ENCODE peak calls at places on chromosomes 4 and X, in five cellular contexts. D is NCI-H82; S is C1 segment of cervical spinal cord; V is amniotic stem cell; C is CD8-positive, alpha-beta memory T cell. G is an unnamed sample.
A peak's percentile ranks its signal among the peaks of the same experiment; 100 is the strongest.

GRCh38 chr4:163949976-163950601 is 455.6 kb downstream of the TMA16 start:
- DNase-seq in D (no peak), S (no peak), V (no peak), C (no peak), G (no peak)

GRCh38 chr4:185928761-185929455 is 116.9 kb upstream of the SORBS2 start:
- DNase-seq in D (no peak), S (no peak), V (no peak), C (no peak), G (no peak)

GRCh38 chr4:83378426-83378825 is 43.8 kb upstream of the HPSE start:
- DNase-seq in D (no peak), S (no peak), V (no peak), C (no peak), G (no peak)

GRCh38 chr4:111510535-111510934 is 634.7 kb upstream of the FAM241A start:
- DNase-seq in D (no peak), S (no peak), V (no peak), C (no peak), G (no peak)

GRCh38 chr4:59247032-59247431 is 1953.1 kb upstream of the ADGRL3 start:
- DNase-seq in D (peak; percentile 12), S (no peak), V (no peak), C (no peak), G (no peak)

GRCh38 chrX:136059350-136059749 is 74.1 kb downstream of the SLC9A6 start:
- DNase-seq in D (no peak), S (no peak), V (no peak), C (no peak), G (no peak)

GRCh38 chrX:133249659-133250058 is 31.5 kb upstream of the TFDP3 start:
- DNase-seq in D (peak; percentile 4), S (no peak), V (no peak), C (no peak), G (no peak)

GRCh38 chrX:32842053-32842452 is 369.3 kb downstream of the DMD start:
- DNase-seq in D (no peak), S (no peak), V (no peak), C (no peak), G (no peak)

GRCh38 chrX:65644621-65645287 is 22.7 kb upstream of the MSN start:
- DNase-seq in D (no peak), S (peak; percentile 19), V (peak; percentile 45), C (no peak), G (no peak)